ENCODE peak calls at places on chromosome 1, in four cellular contexts. B is K562, D is A549, K is GM12878. W is an unnamed sample.

GRCh38 chr1:198267056-198267455 is 110.3 kb downstream of the NEK7 start:
- DNase-seq in D (no peak), K (no peak), B (no peak), W (no peak)

GRCh38 chr1:193417945-193418744 is 231.7 kb upstream of the B3GALT2 start:
- DNase-seq in D (no peak), K (no peak), B (no peak), W (peak)

GRCh38 chr1:24548070-24548469 is 7.8 kb upstream of the NCMAP start:
- DNase-seq in D (no peak), K (no peak), B (no peak), W (no peak)

GRCh38 chr1:12144969-12145368 is 21.8 kb upstream of the TNFRSF1B start:
- DNase-seq in D (no peak), B (no peak), K (no peak), W (no peak)

GRCh38 chr1:32703479-32704291 is 1.1 kb upstream of the SYNC start:
- DNase-seq in K (no peak), B (no peak), D (peak), W (peak)

GRCh38 chr1:177451191-177451590 is 280.4 kb downstream of the BRINP2 start:
- DNase-seq in B (no peak), D (no peak), K (no peak), W (no peak)

GRCh38 chr1:74504125-74505065 is 8.0 kb downstream of the LRRC53 start:
- DNase-seq in D (peak), B (peak), K (peak), W (peak)

GRCh38 chr1:54407957-54408700 is 1.9 kb upstream of the SSBP3 start:
- DNase-seq in D (peak), K (no peak), B (peak), W (peak)

GRCh38 chr1:55767171-55767570 is 552.0 kb upstream of the USP24 start:
- DNase-seq in K (no peak), D (no peak), B (no peak), W (no peak)

GRCh38 chr1:205284420-205285144 is 37.0 kb downstream of the NUAK2 start:
- DNase-seq in K (no peak), B (peak), D (peak), W (peak)

GRCh38 chr1:200363200-200363933 is 46.5 kb downstream of the ZNF281 start:
- DNase-seq in D (no peak), K (no peak), B (no peak), W (no peak)

GRCh38 chr1:150151291-150152181 is 1.8 kb downstream of the PLEKHO1 start:
- DNase-seq in K (no peak), D (no peak), B (no peak), W (no peak)

GRCh38 chr1:150149490-150150453 is at the start of gene PLEKHO1:
- DNase-seq in K (no peak), B (peak), D (peak), W (peak)

GRCh38 chr1:150152182-150152536 is 2.4 kb downstream of the PLEKHO1 start:
- DNase-seq in B (no peak), K (no peak), D (no peak), W (no peak)

GRCh38 chr1:150148834-150149489 is 754 bp upstream of the PLEKHO1 start:
- DNase-seq in D (no peak), K (no peak), B (no peak), W (no peak)

DNA sequence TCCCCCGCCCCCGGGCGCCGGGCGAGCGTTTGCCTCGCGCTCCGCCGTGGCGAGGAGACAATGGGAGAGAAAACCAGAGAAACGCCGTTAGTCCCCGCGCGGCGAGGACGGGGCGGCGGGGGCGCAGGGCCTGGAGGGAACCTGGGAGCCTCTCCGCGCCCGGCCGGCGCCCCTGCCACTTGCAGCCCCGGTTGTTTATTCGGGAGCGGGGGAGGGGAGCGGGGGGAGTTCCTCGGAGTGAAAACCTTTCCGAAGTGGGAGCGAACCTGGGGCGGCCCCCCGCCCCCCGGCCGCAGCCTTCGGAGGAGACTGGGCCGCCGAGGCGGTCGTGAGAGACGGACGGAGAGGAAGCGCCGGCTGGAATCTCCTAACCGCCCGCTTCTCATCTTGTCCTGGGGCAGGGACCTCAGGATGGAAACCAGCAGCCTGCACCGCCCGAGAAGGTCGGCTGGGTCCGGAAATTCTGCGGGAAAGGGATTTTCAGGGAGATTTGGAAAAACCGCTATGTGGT is 850 bp downstream of the PLEKHO1 start:
- DNase-seq in K (no peak), D (no peak), B (peak), W (no peak)
- TF ChIP-seq ELK1 in K (no peak), D (no peak), B (no peak), W (no peak)

DNA sequence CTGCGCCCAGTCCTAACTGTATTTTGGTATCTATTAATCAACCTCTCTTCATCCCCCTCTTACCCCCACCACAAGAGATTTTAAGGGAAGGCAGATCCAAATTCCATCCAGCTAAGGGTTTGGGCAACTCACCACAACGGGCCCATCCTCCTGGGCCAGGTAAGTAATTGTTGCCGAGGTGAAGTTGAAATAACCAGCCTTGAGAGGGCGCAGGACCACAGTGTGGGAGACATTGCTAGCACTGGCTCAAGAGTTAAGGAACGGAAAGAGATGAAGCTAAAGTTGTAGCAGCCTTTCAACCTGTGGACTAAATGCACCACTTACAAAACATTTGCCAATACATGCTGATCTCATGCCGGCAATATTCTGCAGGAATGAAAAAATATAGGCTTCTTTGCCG is 5.9 kb downstream of the SSR2 start:
- DNase-seq in B (no peak), D (no peak), K (no peak), W (no peak)
- TF ChIP-seq ELK1 in B (no peak), D (no peak), K (no peak), W (no peak)

GRCh38 chr1:113326976-113327375 is 63.3 kb upstream of the MAGI3 start:
- DNase-seq in B (no peak), D (no peak), K (no peak), W (no peak)

GRCh38 chr1:113322439-113322838 is 67.9 kb upstream of the MAGI3 start:
- DNase-seq in B (no peak), D (no peak), K (no peak), W (no peak)

GRCh38 chr1:113321761-113322387 is 68.4 kb upstream of the MAGI3 start:
- DNase-seq in B (no peak), D (no peak), K (no peak), W (no peak)

GRCh38 chr1:113320972-113321680 is 69.2 kb upstream of the MAGI3 start:
- DNase-seq in K (no peak), D (no peak), B (no peak), W (peak)

DNA sequence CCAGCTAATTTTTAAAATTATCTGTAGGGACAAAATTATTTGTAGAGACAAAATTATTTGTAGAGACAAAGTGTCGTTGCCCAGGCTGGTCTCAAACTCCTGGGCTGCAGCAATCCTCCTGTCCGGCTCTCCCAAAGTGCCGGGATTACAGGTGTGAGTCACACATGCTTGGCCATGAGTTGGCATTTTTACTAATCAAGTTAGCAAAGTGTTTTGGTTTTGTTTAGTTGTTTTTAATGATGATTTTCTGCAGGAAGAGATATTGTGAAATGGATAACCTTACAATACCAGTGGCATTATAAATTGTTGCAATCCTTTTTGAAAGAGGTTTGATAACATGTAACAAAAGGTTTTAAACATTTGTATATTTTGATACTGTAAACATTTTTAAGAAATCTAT is 65.3 kb upstream of the MAGI3 start:
- DNase-seq in D (no peak), K (no peak), B (peak), W (no peak)
- TF ChIP-seq ELK1 in D (no peak), K (no peak), B (no peak), W (no peak)

GRCh38 chr1:153429266-153430165 is 13.2 kb downstream of the S100A7A start:
- DNase-seq in B (no peak), K (no peak), D (no peak), W (no peak)
- TF ChIP-seq ELK1 in B (no peak), K (no peak), D (no peak), W (no peak)

GRCh38 chr1:15758537-15758936 is at the start of gene FBLIM1:
- DNase-seq in D (no peak), K (no peak), B (no peak), W (no peak)
- TF ChIP-seq ELK1 in D (no peak), K (no peak), B (no peak), W (no peak)

DNA sequence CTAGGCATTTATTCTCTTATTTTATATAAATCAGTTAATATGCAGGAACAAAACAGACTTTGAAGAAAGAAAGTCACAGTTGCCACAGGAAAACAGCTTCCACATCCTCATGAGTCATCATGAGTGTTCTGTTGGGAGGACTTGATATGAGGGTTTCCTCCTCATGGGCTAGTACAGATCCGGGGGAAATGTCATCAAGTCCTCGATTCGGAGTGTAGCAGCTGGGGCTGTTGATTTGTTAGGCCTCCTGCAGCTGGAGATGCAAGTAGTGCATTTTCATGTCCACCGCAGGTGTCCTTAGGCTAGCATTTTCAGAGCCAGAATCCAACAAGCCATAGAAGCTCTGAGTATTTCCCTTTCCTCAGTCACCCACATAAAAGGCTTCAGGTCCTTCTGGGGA is 36.7 kb downstream of the ADAM30 start:
- DNase-seq in B (peak), K (no peak), D (no peak), W (peak)
- TF ChIP-seq ELK1 in B (no peak), K (no peak), D (no peak), W (no peak)